ENCODE peak calls at places on chromosomes 11 and 22, in nine cellular contexts. One of them, this sample, is unnamed.

GRCh38 chr11:5994791-5995190 is 8.0 kb upstream of the OR52L1 start:
- DNase-seq in HL-60: no peak
- DNase-seq in A549: no peak
- DNase-seq in GM12878: no peak
- DNase-seq in HCT116: no peak
- DNase-seq in HepG2: no peak
- DNase-seq in SK-N-SH: no peak
- DNase-seq in K562: no peak
- DNase-seq in GM23338: no peak
- DNase-seq in this sample: no peak

GRCh38 chr11:17296852-17297559 is 20.5 kb downstream of the NUCB2 start:
- DNase-seq in HL-60: no peak
- DNase-seq in A549: no peak
- DNase-seq in GM12878: no peak
- DNase-seq in HCT116: no peak
- DNase-seq in HepG2: no peak
- DNase-seq in SK-N-SH: no peak
- DNase-seq in K562: no peak
- DNase-seq in GM23338: no peak
- DNase-seq in this sample: no peak

GRCh38 chr22:24107668-24108067 is 73.6 kb upstream of the SUSD2 start:
- DNase-seq in HL-60: no peak
- DNase-seq in A549: no peak
- DNase-seq in GM12878: no peak
- DNase-seq in HCT116: no peak
- DNase-seq in HepG2: no peak
- DNase-seq in SK-N-SH: no peak
- DNase-seq in K562: no peak
- DNase-seq in GM23338: no peak
- DNase-seq in this sample: no peak

GRCh38 chr22:48574776-48575566 is 1252.7 kb downstream of the BRD1 start:
- DNase-seq in HL-60: peak; percentile 10
- DNase-seq in A549: peak; percentile 79
- DNase-seq in GM12878: no peak
- DNase-seq in HCT116: no peak
- DNase-seq in HepG2: peak; percentile 58
- DNase-seq in SK-N-SH: peak; percentile 85
- DNase-seq in K562: no peak
- DNase-seq in GM23338: peak; percentile 66
- DNase-seq in this sample: no peak

GRCh38 chr11:30049214-30049613 is 32.4 kb upstream of the KCNA4 start:
- DNase-seq in HL-60: no peak
- DNase-seq in A549: no peak
- DNase-seq in GM12878: no peak
- DNase-seq in HCT116: no peak
- DNase-seq in HepG2: no peak
- DNase-seq in SK-N-SH: no peak
- DNase-seq in K562: no peak
- DNase-seq in GM23338: no peak
- DNase-seq in this sample: no peak

GRCh38 chr22:25050566-25050965 is 98.0 kb downstream of the KIAA1671 start:
- DNase-seq in HL-60: no peak
- DNase-seq in A549: no peak
- DNase-seq in GM12878: no peak
- DNase-seq in HCT116: no peak
- DNase-seq in HepG2: no peak
- DNase-seq in SK-N-SH: no peak
- DNase-seq in K562: no peak
- DNase-seq in GM23338: no peak
- DNase-seq in this sample: no peak

GRCh38 chr22:22877523-22878210 is 9.9 kb upstream of the IGLL5 start:
- DNase-seq in HL-60: peak; percentile 51
- DNase-seq in A549: peak; percentile 51
- DNase-seq in GM12878: no peak
- DNase-seq in HCT116: peak; percentile 54
- DNase-seq in HepG2: peak; percentile 46
- DNase-seq in SK-N-SH: peak; percentile 67
- DNase-seq in K562: peak; percentile 98
- DNase-seq in GM23338: peak; percentile 89
- DNase-seq in this sample: no peak

GRCh38 chr11:111387318-111387863 is 8.3 kb upstream of the POU2AF1 start:
- DNase-seq in HL-60: no peak
- DNase-seq in A549: no peak
- DNase-seq in GM12878: no peak
- DNase-seq in HCT116: no peak
- DNase-seq in HepG2: no peak
- DNase-seq in SK-N-SH: peak; percentile 64
- DNase-seq in K562: no peak
- DNase-seq in GM23338: no peak
- DNase-seq in this sample: no peak

GRCh38 chr11:19268901-19269300 is 28.2 kb upstream of the E2F8 start:
- DNase-seq in HL-60: no peak
- DNase-seq in A549: no peak
- DNase-seq in GM12878: no peak
- DNase-seq in HCT116: no peak
- DNase-seq in HepG2: no peak
- DNase-seq in SK-N-SH: no peak
- DNase-seq in K562: no peak
- DNase-seq in GM23338: no peak
- DNase-seq in this sample: no peak

GRCh38 chr11:46527586-46527985 is 66.2 kb downstream of the AMBRA1 start:
- DNase-seq in HL-60: no peak
- DNase-seq in A549: no peak
- DNase-seq in GM12878: no peak
- DNase-seq in HCT116: no peak
- DNase-seq in HepG2: no peak
- DNase-seq in SK-N-SH: no peak
- DNase-seq in K562: no peak
- DNase-seq in GM23338: no peak
- DNase-seq in this sample: no peak

GRCh38 chr11:46526489-46527215 is 67.2 kb downstream of the AMBRA1 start:
- DNase-seq in HL-60: no peak
- DNase-seq in A549: no peak
- DNase-seq in GM12878: no peak
- DNase-seq in HCT116: no peak
- DNase-seq in HepG2: no peak
- DNase-seq in SK-N-SH: no peak
- DNase-seq in K562: no peak
- DNase-seq in GM23338: no peak
- DNase-seq in this sample: no peak

GRCh38 chr11:46529086-46529905 is 64.5 kb downstream of the AMBRA1 start:
- DNase-seq in HL-60: peak; percentile 64
- DNase-seq in A549: peak; percentile 89
- DNase-seq in GM12878: no peak
- DNase-seq in HCT116: peak; percentile 49
- DNase-seq in HepG2: peak; percentile 55
- DNase-seq in SK-N-SH: peak; percentile 83
- DNase-seq in K562: peak; percentile 81
- DNase-seq in GM23338: peak; percentile 91
- DNase-seq in this sample: peak; percentile 46

GRCh38 chr11:46529928-46530574 is 63.8 kb downstream of the AMBRA1 start:
- DNase-seq in HL-60: no peak
- DNase-seq in A549: no peak
- DNase-seq in GM12878: no peak
- DNase-seq in HCT116: no peak
- DNase-seq in HepG2: no peak
- DNase-seq in SK-N-SH: no peak
- DNase-seq in K562: no peak
- DNase-seq in GM23338: no peak
- DNase-seq in this sample: no peak

GRCh38 chr11:46528445-46529085 is 65.3 kb downstream of the AMBRA1 start:
- DNase-seq in HL-60: no peak
- DNase-seq in A549: no peak
- DNase-seq in GM12878: no peak
- DNase-seq in HCT116: no peak
- DNase-seq in HepG2: no peak
- DNase-seq in SK-N-SH: no peak
- DNase-seq in K562: no peak
- DNase-seq in GM23338: no peak
- DNase-seq in this sample: no peak
- TF ChIP-seq REST in HL-60: no peak
- TF ChIP-seq REST in A549: no peak
- TF ChIP-seq REST in GM12878: no peak
- TF ChIP-seq REST in HCT116: no peak
- TF ChIP-seq REST in HepG2: no peak
- TF ChIP-seq REST in SK-N-SH: no peak
- TF ChIP-seq REST in K562: no peak
- TF ChIP-seq REST in GM23338: no peak
- TF ChIP-seq REST in this sample: no peak

GRCh38 chr11:120112174-120112796 is 25.6 kb downstream of the TRIM29 start:
- DNase-seq in HL-60: no peak
- DNase-seq in A549: no peak
- DNase-seq in GM12878: no peak
- DNase-seq in HCT116: no peak
- DNase-seq in HepG2: no peak
- DNase-seq in SK-N-SH: peak; percentile 42
- DNase-seq in K562: no peak
- DNase-seq in GM23338: peak; percentile 56
- DNase-seq in this sample: no peak
- TF ChIP-seq CTCF in HL-60: no peak
- TF ChIP-seq CTCF in A549: no peak
- TF ChIP-seq CTCF in GM12878: peak; percentile 16
- TF ChIP-seq CTCF in HCT116: peak; percentile 41
- TF ChIP-seq CTCF in HepG2: no peak
- TF ChIP-seq CTCF in SK-N-SH: no peak
- TF ChIP-seq CTCF in K562: peak; percentile 63
- TF ChIP-seq CTCF in GM23338: peak; percentile 40
- TF ChIP-seq CTCF in this sample: no peak

GRCh38 chr11:109421981-109422590 is at the start of gene C11orf87:
- DNase-seq in HL-60: no peak
- DNase-seq in A549: no peak
- DNase-seq in GM12878: no peak
- DNase-seq in HCT116: no peak
- DNase-seq in HepG2: no peak
- DNase-seq in SK-N-SH: peak; percentile 66
- DNase-seq in K562: no peak
- DNase-seq in GM23338: peak; percentile 77
- DNase-seq in this sample: no peak
- TF ChIP-seq REST in HL-60: no peak
- TF ChIP-seq REST in A549: no peak
- TF ChIP-seq REST in GM12878: no peak
- TF ChIP-seq REST in HCT116: no peak
- TF ChIP-seq REST in HepG2: no peak
- TF ChIP-seq REST in SK-N-SH: no peak
- TF ChIP-seq REST in K562: no peak
- TF ChIP-seq REST in GM23338: no peak
- TF ChIP-seq REST in this sample: no peak

GRCh38 chr11:86916330-86916729 is 38.9 kb downstream of the FZD4 start:
- DNase-seq in HL-60: no peak
- DNase-seq in A549: peak; percentile 60
- DNase-seq in GM12878: no peak
- DNase-seq in HCT116: peak; percentile 10
- DNase-seq in HepG2: no peak
- DNase-seq in SK-N-SH: no peak
- DNase-seq in K562: no peak
- DNase-seq in GM23338: no peak
- DNase-seq in this sample: no peak

GRCh38 chr11:86917577-86917976 is 37.6 kb downstream of the FZD4 start:
- DNase-seq in HL-60: no peak
- DNase-seq in A549: no peak
- DNase-seq in GM12878: no peak
- DNase-seq in HCT116: no peak
- DNase-seq in HepG2: no peak
- DNase-seq in SK-N-SH: no peak
- DNase-seq in K562: no peak
- DNase-seq in GM23338: no peak
- DNase-seq in this sample: no peak

GRCh38 chr11:86918943-86919342 is 36.3 kb downstream of the FZD4 start:
- DNase-seq in HL-60: no peak
- DNase-seq in A549: no peak
- DNase-seq in GM12878: no peak
- DNase-seq in HCT116: no peak
- DNase-seq in HepG2: no peak
- DNase-seq in SK-N-SH: no peak
- DNase-seq in K562: no peak
- DNase-seq in GM23338: no peak
- DNase-seq in this sample: no peak

GRCh38 chr11:86922225-86922624 is 33.0 kb downstream of the FZD4 start:
- DNase-seq in HL-60: no peak
- DNase-seq in A549: no peak
- DNase-seq in GM12878: no peak
- DNase-seq in HCT116: no peak
- DNase-seq in HepG2: no peak
- DNase-seq in SK-N-SH: no peak
- DNase-seq in K562: no peak
- DNase-seq in GM23338: no peak
- DNase-seq in this sample: no peak

DNA sequence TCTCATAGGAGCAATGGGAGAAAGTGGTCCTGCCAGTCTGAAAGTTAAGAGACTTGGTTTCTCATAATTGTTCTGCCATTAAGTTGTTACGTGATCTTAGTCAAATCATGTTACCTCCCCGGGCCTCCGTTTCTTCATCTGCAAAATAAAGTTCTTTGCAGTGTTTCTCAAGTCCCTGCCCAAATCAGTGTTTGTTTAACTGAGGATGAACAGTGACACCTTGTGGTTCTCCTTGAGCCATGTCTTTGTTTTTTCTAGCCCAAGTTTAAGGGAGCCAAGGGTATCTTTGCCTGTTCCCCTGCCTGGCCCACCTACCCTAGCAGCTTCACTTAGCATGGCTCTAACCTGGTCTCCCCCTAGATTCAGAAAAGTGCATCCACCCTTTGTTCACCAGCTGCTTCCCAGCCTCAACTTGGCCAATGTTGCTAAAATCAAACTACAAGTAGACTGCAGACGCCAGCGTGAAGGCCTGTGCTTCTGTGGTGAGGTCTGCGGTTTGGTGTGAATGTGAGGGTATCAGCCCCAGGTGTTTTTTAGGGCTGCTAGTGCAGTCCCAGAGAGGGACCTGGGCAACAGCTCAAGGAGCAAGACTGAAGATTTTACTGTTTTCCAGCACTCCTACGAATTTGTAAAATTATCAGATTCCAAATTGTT is 35.5 kb downstream of the FZD4 start:
- DNase-seq in HL-60: peak; percentile 9
- DNase-seq in A549: peak; percentile 57
- DNase-seq in GM12878: no peak
- DNase-seq in HCT116: peak; percentile 54
- DNase-seq in HepG2: peak; percentile 43
- DNase-seq in SK-N-SH: peak; percentile 56
- DNase-seq in K562: peak; percentile 69
- DNase-seq in GM23338: peak; percentile 92
- DNase-seq in this sample: no peak
- TF ChIP-seq CTCF in HL-60: peak; percentile 19
- TF ChIP-seq CTCF in A549: peak; percentile 87
- TF ChIP-seq CTCF in GM12878: peak; percentile 56
- TF ChIP-seq CTCF in HCT116: peak; percentile 77
- TF ChIP-seq CTCF in HepG2: peak; percentile 68
- TF ChIP-seq CTCF in SK-N-SH: peak; percentile 76
- TF ChIP-seq CTCF in K562: peak; percentile 70
- TF ChIP-seq CTCF in GM23338: peak; percentile 92
- TF ChIP-seq CTCF in this sample: peak; percentile 84

DNA sequence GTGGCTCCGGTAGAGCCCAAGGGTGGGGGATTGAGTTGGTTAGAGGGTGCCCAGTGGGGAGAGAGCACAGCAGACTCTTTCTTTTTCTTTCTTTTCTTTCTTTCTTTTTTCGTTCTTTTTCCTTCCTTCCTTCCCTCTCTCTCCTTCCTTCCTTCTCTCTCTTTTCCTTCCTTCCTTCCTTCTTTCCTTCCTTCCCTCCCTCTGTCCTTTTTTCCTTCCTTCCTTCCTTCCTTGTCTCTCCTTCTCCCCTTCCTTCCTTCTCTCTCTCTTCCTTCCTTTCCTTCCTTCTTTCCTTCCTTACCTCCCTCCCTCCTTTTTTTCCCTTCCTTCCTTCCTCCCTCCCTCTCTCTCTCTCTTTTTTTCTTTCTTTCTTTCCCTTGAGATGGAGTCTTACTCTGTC is 4.8 kb upstream of the ALX4 start:
- DNase-seq in HL-60: no peak
- DNase-seq in A549: no peak
- DNase-seq in GM12878: no peak
- DNase-seq in HCT116: no peak
- DNase-seq in HepG2: no peak
- DNase-seq in SK-N-SH: no peak
- DNase-seq in K562: no peak
- DNase-seq in GM23338: no peak
- DNase-seq in this sample: no peak
- TF ChIP-seq REST in HL-60: no peak
- TF ChIP-seq REST in A549: no peak
- TF ChIP-seq REST in GM12878: no peak
- TF ChIP-seq REST in HCT116: no peak
- TF ChIP-seq REST in HepG2: no peak
- TF ChIP-seq REST in SK-N-SH: no peak
- TF ChIP-seq REST in K562: no peak
- TF ChIP-seq REST in GM23338: no peak
- TF ChIP-seq REST in this sample: no peak